ENCODE peak calls at places on chromosome 9, in six cellular contexts. L, A, O, R, K and V are unnamed samples.

GRCh38 chr9:87707805-87708500 is 18.0 kb upstream of the CTSL start:
- DNase-seq in L (no peak), R (no peak), A (peak; percentile 46), O (no peak), K (no peak), V (no peak)

GRCh38 chr9:20015427-20015931 is 226.6 kb upstream of the SLC24A2 start:
- DNase-seq in O (no peak), L (no peak), A (no peak), R (no peak), K (no peak), V (no peak)

GRCh38 chr9:111868475-111868874 is 28.1 kb upstream of the UGCG start:
- DNase-seq in O (no peak), A (no peak), K (no peak), R (no peak), L (no peak), V (no peak)

GRCh38 chr9:81687521-81688261 is 1.7 kb downstream of the TLE1 start:
- DNase-seq in O (peak; percentile 59), L (no peak), K (peak; percentile 24), R (peak; percentile 51), A (peak; percentile 44), V (peak; percentile 28)

GRCh38 chr9:136718463-136719211 is 6.3 kb downstream of the DIPK1B start:
- DNase-seq in L (no peak), A (no peak), R (no peak), O (no peak), K (no peak), V (no peak)

GRCh38 chr9:2469681-2470141 is 151.9 kb upstream of the VLDLR start:
- DNase-seq in A (peak; percentile 32), R (no peak), K (no peak), O (peak; percentile 1), L (no peak), V (no peak)

GRCh38 chr9:89850633-89851325 is 246.0 kb downstream of the GADD45G start:
- DNase-seq in A (peak; percentile 4), R (no peak), K (no peak), O (no peak), L (no peak), V (no peak)

GRCh38 chr9:121650220-121651013 is 1.0 kb upstream of the DAB2IP start:
- DNase-seq in A (no peak), R (peak; percentile 71), O (peak; percentile 62), L (no peak), K (no peak), V (no peak)

GRCh38 chr9:125190371-125190801 is 783 bp upstream of the PPP6C start:
- DNase-seq in K (no peak), R (no peak), L (peak; percentile 56), A (no peak), O (peak; percentile 51), V (no peak)

GRCh38 chr9:94827584-94828304 is 101.2 kb downstream of the AOPEP start:
- DNase-seq in R (no peak), K (no peak), L (no peak), A (peak; percentile 41), O (no peak), V (no peak)

GRCh38 chr9:81083062-81083461 is 606.3 kb downstream of the TLE1 start:
- DNase-seq in K (no peak), O (no peak), A (peak; percentile 43), L (no peak), R (no peak), V (no peak)

GRCh38 chr9:82675102-82675501 is 387.8 kb downstream of the RASEF start:
- DNase-seq in R (no peak), O (no peak), K (no peak), A (no peak), L (no peak), V (no peak)

GRCh38 chr9:4068914-4069313 is 231.0 kb downstream of the GLIS3 start:
- DNase-seq in K (no peak), L (no peak), O (no peak), A (no peak), R (no peak), V (no peak)

GRCh38 chr9:71941998-71942567 is 30.6 kb downstream of the C9orf85 start:
- DNase-seq in K (no peak), O (no peak), R (no peak), A (no peak), L (no peak), V (no peak)

GRCh38 chr9:134403682-134404301 is 77.5 kb downstream of the RXRA start:
- DNase-seq in K (no peak), O (no peak), L (peak; percentile 67), A (peak; percentile 77), R (no peak), V (peak; percentile 58)

GRCh38 chr9:91659529-91660294 is 236.1 kb upstream of the NFIL3 start:
- DNase-seq in K (peak; percentile 35), L (no peak), O (peak; percentile 67), R (no peak), A (no peak), V (no peak)

GRCh38 chr9:97990259-97990658 is 7.1 kb downstream of the ANP32B start:
- DNase-seq in K (peak; percentile 63), R (no peak), O (peak; percentile 88), L (no peak), A (peak; percentile 73), V (no peak)
- TF ChIP-seq CTCF in K (peak; percentile 25), R (no peak), O (no peak), L (no peak), A (peak; percentile 13), V (no peak)

GRCh38 chr9:128370367-128370751 is 815 bp upstream of the URM1 start:
- DNase-seq in R (no peak), L (no peak), K (no peak), A (no peak), O (peak; percentile 61), V (no peak)
- TF ChIP-seq CTCF in R (no peak), L (no peak), K (no peak), A (no peak), O (no peak), V (no peak)

GRCh38 chr9:132005896-132006295 is 73.8 kb downstream of the MED27 start:
- DNase-seq in O (no peak), R (no peak), L (no peak), A (peak; percentile 40), K (no peak), V (no peak)
- TF ChIP-seq CTCF in O (no peak), R (no peak), L (no peak), A (no peak), K (no peak), V (no peak)

DNA sequence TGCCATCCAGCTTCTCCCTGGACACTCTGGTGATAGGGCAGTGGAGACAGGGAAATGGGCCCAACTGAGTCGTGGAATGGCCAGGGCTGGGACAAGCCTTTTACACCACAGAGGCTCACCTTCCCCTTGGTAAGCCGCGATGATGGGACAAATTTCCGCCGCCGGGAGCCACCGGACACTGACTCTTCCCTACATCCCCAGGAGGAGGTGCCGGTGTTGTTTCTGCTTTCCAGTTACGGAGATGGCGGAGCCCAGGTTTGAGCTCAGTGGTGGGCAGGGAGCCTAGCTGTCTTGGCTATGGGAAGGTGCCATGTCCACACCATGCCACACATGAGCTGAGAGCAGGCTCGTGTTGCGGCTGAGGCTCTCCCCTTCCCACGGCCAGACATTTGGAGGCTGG is 19.9 kb upstream of the WNK2 start:
- DNase-seq in R (no peak), L (no peak), K (no peak), A (no peak), O (no peak), V (no peak)
- TF ChIP-seq CTCF in R (no peak), L (no peak), K (no peak), A (no peak), O (no peak), V (no peak)

GRCh38 chr9:99253772-99254431 is 31.8 kb downstream of the SEC61B start:
- DNase-seq in K (no peak), O (no peak), A (no peak), R (no peak), L (peak; percentile 50), V (peak; percentile 47)
- TF ChIP-seq CTCF in K (no peak), O (no peak), A (no peak), R (no peak), L (no peak), V (no peak)

DNA sequence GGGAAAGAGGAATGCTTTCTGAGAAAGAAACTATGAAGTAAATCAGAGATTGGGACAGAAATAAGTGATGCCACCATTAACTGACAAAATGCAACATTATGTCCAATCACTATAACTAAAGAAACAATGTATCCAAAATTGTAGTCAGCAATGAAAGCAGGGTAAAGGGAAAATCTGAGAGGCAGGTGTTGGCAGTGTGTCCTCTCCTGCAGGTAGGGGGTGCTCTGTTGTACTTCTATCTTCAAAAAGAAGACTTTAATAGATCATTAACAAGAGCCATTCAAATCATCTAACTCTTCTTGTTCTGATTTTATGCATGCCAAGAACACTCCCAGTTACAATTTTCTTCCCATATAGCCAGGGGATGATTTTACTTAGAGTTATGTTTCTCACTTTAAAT is 1275.7 kb downstream of the PTPRD start:
- DNase-seq in O (no peak), R (no peak), K (no peak), L (no peak), A (no peak), V (no peak)
- TF ChIP-seq CTCF in O (no peak), R (peak; percentile 35), K (no peak), L (no peak), A (no peak), V (no peak)